ENCODE peak calls at places on chromosomes 4 and X, in five cellular contexts. S is PC-9, H is PC-3, M is MM.1S, V is GM23248. Z is an unnamed sample.

GRCh38 chr4:8045909-8046308 is 106.2 kb upstream of the AFAP1 start:
- DNase-seq in V (no peak), M (no peak), S (no peak), H (no peak), Z (no peak)

GRCh38 chr4:1550122-1551070 is 133.7 kb downstream of the FAM53A start:
- DNase-seq in M (no peak), H (no peak), V (no peak), S (no peak), Z (no peak)

GRCh38 chr4:167424338-167425256 is 190.3 kb upstream of the SPOCK3 start:
- DNase-seq in S (no peak), M (no peak), V (no peak), H (no peak), Z (no peak)

GRCh38 chr4:127555106-127555505 is 77.7 kb upstream of the INTU start:
- DNase-seq in V (no peak), S (no peak), M (no peak), H (no peak), Z (no peak)

GRCh38 chr4:115723621-115724020 is 610.2 kb upstream of the NDST4 start:
- DNase-seq in H (no peak), S (no peak), M (no peak), V (no peak), Z (no peak)

GRCh38 chr4:111601671-111602070 is 543.6 kb upstream of the FAM241A start:
- DNase-seq in M (no peak), H (peak; percentile 35), S (no peak), V (peak; percentile 47), Z (no peak)

GRCh38 chr4:56958111-56958517 is 19.3 kb downstream of the NOA1 start:
- DNase-seq in H (peak; percentile 78), V (peak; percentile 99), M (no peak), S (no peak), Z (no peak)

GRCh38 chrX:97446298-97446882 is 562.7 kb downstream of the RPA4 start:
- DNase-seq in V (peak; percentile 13), H (peak; percentile 38), S (no peak), M (peak; percentile 21), Z (no peak)

GRCh38 chr4:57109847-57110634 is at the start of gene IGFBP7:
- DNase-seq in V (peak; percentile 79), M (peak; percentile 62), S (no peak), H (no peak), Z (peak; percentile 54)

GRCh38 chrX:130086414-130087207 is 23.7 kb downstream of the ELF4 start:
- DNase-seq in V (no peak), S (no peak), M (no peak), H (no peak), Z (no peak)

GRCh38 chrX:47502591-47503222 is 19.7 kb upstream of the ZNF41 start:
- DNase-seq in H (no peak), M (peak; percentile 40), V (peak; percentile 77), S (peak; percentile 60), Z (no peak)

GRCh38 chr4:150579591-150580234 is 2.2 kb upstream of the MAB21L2 start:
- DNase-seq in M (no peak), S (no peak), H (no peak), V (peak; percentile 66), Z (peak; percentile 75)

GRCh38 chrX:17519349-17519748 is 144.3 kb downstream of the NHS start:
- DNase-seq in M (no peak), H (no peak), S (no peak), V (peak; percentile 55), Z (no peak)

GRCh38 chr4:128711361-128711760 is 98.1 kb upstream of the JADE1 start:
- DNase-seq in H (no peak), V (no peak), S (no peak), M (no peak), Z (no peak)

GRCh38 chr4:37594095-37594494 is 92.1 kb downstream of the RELL1 start:
- DNase-seq in H (no peak), M (no peak), V (no peak), S (no peak), Z (no peak)

DNA sequence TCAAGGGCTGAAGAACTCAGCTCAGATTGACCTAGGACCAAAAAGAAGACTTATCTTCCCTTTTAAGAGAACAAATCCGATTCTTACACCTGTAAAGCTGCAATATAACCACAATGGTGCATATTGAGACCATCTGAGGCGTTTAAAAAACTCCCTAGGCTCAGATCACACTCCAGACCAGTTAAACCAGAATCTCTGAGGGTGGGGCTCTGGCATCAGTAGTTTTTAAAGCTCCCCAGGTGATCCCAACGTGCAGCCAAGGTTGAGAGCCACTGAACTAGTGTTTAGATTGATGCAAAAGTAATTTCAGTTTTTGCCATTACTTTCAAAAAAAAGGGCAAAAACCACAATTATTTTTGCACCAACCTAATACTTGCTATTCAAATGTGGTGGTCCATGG is 73.9 kb upstream of the GPM6B start:
- DNase-seq in V (no peak), H (peak; percentile 2), M (no peak), S (no peak), Z (no peak)
- H3K79me2 ChIP-seq in V (no peaks in the 10 kb centered on the region), H (no peaks in the 10 kb centered on the region), M (no peaks in the 10 kb centered on the region), S (no peaks in the 10 kb centered on the region), Z (peaks cover 23% of the 10 kb centered on the region)

DNA sequence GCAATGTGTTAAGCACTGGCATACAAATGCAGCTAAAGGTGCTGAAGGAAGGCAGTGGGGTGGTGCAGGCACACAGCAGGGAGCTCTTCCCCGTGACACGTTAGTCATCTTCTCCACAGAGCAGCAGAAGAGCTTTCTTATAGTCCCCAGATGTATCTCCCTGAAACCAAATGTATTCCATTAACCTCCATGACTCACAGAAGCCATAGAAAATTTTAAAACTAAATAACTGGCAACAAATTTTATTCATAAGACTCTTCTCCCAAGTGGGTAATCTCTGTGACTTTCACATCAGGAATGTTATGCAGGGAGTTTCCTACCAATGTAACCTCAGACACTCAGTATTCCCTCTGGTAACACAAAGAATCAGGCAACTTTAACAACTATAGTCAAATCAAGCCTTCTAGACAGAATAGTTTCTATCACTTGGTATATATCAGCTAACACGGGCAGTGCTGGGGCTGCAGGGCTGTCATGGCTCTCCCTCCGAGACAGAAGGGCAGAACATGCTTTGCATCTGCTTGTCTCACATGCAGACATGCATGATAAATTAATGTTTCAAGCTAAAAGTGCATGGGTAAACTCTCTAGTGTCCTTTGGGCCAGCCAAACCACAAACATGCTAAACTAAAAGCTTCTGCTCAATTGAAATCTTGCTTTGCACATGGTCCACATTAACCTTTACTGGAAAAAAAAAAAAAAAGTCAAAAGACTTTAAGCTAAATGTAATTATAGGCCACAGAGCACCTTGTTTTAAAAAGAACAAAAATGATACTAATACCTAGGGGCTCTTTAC is 28.2 kb downstream of the ANXA5 start:
- DNase-seq in S (no peak), H (peak; percentile 59), M (no peak), V (peak; percentile 98), Z (no peak)
- H3F3A ChIP-seq in S (peaks cover 51% of the 10 kb centered on the region), H (peaks cover 7% of the 10 kb centered on the region), M (no peaks in the 10 kb centered on the region), V (peaks cover 87% of the 10 kb centered on the region), Z (no peaks in the 10 kb centered on the region)

GRCh38 chr4:14994242-14994641 is 8.0 kb upstream of the CPEB2 start:
- DNase-seq in V (peak; percentile 64), H (peak; percentile 67), M (no peak), S (peak; percentile 67), Z (no peak)
- H3K9me3 ChIP-seq in V (no peaks in the 10 kb centered on the region), H (no peaks in the 10 kb centered on the region), M (no peaks in the 10 kb centered on the region), S (no peaks in the 10 kb centered on the region), Z (no peaks in the 10 kb centered on the region)

DNA sequence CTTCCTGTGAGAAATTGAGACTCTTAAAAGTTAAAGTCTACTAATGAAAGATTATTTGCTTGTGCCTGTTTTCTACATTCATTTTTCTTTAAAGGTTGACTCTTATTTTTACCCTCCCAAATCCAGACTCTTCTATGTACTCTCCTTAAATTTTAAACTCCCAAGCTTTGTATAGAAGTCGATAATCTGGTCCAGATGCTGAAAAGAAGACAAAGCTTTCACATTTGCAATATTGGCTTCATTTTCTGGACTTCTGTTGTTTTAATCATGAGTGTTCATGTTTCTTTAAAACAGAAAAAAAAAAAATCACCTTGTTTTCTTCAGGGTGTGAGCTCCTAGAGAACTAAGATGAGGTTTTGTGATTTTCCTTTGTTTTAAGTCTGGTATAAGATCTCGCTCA is 53.2 kb upstream of the TBC1D14 start:
- DNase-seq in S (no peak), H (no peak), M (no peak), V (peak; percentile 23), Z (no peak)
- H3K79me2 ChIP-seq in S (peaks cover 31% of the 10 kb centered on the region), H (peaks cover 12% of the 10 kb centered on the region), M (peaks cover 6% of the 10 kb centered on the region), V (peaks cover 64% of the 10 kb centered on the region), Z (peaks cover 31% of the 10 kb centered on the region)

DNA sequence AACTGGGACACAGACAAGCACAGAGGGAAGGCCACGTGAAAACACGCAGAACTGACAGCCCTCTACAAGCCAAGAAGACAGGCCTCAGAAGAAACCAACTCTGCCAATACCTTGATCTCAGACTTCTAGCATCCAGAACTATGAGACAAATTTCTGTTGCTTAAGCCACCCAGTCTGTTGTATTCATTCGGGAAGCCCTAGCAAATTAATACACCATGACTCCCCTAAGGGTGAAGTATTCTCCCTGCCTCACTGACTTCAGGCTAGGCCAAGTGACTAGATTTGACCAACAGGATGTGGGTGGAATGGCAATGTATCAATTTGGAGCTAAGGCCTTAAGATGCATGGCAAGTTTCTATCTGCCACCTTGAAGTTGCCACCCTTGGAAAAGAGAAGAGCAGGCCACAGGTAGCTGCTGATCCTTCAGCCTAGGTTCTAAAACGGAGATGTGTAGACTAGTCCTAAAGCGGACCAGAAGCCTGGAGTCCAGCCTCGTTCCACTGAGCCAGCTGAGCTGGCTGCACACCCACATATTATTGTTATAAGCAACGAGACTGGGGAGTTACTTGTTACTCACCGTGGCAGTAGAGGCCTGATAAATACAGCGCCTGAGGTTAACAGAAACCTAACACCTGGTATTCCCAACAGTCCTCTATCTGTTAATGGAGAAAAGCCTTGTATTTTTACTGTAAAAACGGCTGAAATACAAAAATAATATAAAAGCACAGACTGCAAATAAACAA is 16.5 kb downstream of the SCARB2 start:
- DNase-seq in H (no peak), M (no peak), V (peak; percentile 83), S (no peak), Z (no peak)
- H3F3A ChIP-seq in H (peaks cover 4% of the 10 kb centered on the region), M (peaks cover 53% of the 10 kb centered on the region), V (peaks cover 63% of the 10 kb centered on the region), S (peaks cover 22% of the 10 kb centered on the region), Z (no peaks in the 10 kb centered on the region)

GRCh38 chrX:10125248-10125615 is 31.5 kb upstream of the CLCN4 start:
- DNase-seq in H (no peak), S (no peak), M (no peak), V (no peak), Z (no peak)
- H3K9me3 ChIP-seq in H (peaks cover 16% of the 10 kb centered on the region), S (peaks cover 18% of the 10 kb centered on the region), M (no peaks in the 10 kb centered on the region), V (no peaks in the 10 kb centered on the region), Z (peaks cover 12% of the 10 kb centered on the region)

GRCh38 chr4:3331511-3332394 is 38.9 kb downstream of the RGS12 start:
- DNase-seq in M (no peak), S (no peak), V (no peak), H (no peak), Z (no peak)

GRCh38 chr4:3330682-3331081 is 37.9 kb downstream of the RGS12 start:
- DNase-seq in M (no peak), V (no peak), S (no peak), H (no peak), Z (no peak)

GRCh38 chr4:3332498-3332897 is 39.7 kb downstream of the RGS12 start:
- DNase-seq in M (no peak), S (no peak), H (no peak), V (no peak), Z (no peak)

GRCh38 chr4:3329887-3330286 is 37.1 kb downstream of the RGS12 start:
- DNase-seq in H (no peak), M (no peak), V (no peak), S (no peak), Z (no peak)

GRCh38 chr4:3328814-3329663 is 36.2 kb downstream of the RGS12 start:
- DNase-seq in V (no peak), H (no peak), M (no peak), S (no peak), Z (no peak)
- H3K79me2 ChIP-seq in V (peaks cover 7% of the 10 kb centered on the region), H (no peaks in the 10 kb centered on the region), M (no peaks in the 10 kb centered on the region), S (no peaks in the 10 kb centered on the region), Z (peaks cover 18% of the 10 kb centered on the region)

Z was measured in neural progenitor cell.